ENCODE peak calls at places on chromosomes 3 and 15, in eight cellular contexts. O, Y, M, R, G, C, L and I are unnamed samples.
A peak's percentile ranks its signal among the peaks of the same experiment; 100 is the strongest.

GRCh38 chr3:126442849-126443229 is 32.9 kb downstream of the ZXDC start:
- DNase-seq in R (no peak), G (no peak), C (no peak), O (no peak), M (no peak), Y (no peak), L (peak; percentile 22), I (no peak)

GRCh38 chr3:39146083-39146501 is 7.3 kb downstream of the CSRNP1 start:
- DNase-seq in G (peak; percentile 79), L (peak; percentile 29), R (no peak), O (peak; percentile 28), M (peak; percentile 63), Y (peak; percentile 83), C (peak; percentile 62), I (no peak)

GRCh38 chr15:90001683-90002427 is 731 bp downstream of the ZNF710 start:
- DNase-seq in O (peak; percentile 82), G (peak; percentile 80), R (peak; percentile 65), M (peak; percentile 72), C (peak; percentile 79), L (peak; percentile 76), Y (peak; percentile 58), I (peak; percentile 74)

GRCh38 chr3:195892355-195893120 is 15.8 kb downstream of the TNK2 start:
- DNase-seq in O (peak; percentile 78), C (peak; percentile 76), R (no peak), M (peak; percentile 59), L (no peak), G (peak; percentile 38), Y (peak; percentile 31), I (no peak)

GRCh38 chr3:23174426-23175039 is 28.6 kb upstream of the UBE2E2 start:
- DNase-seq in R (no peak), M (no peak), O (no peak), G (no peak), C (no peak), Y (no peak), L (peak; percentile 48), I (no peak)

GRCh38 chr3:25603703-25604102 is 61.0 kb downstream of the TOP2B start:
- DNase-seq in O (no peak), Y (peak; percentile 34), R (no peak), G (no peak), L (no peak), M (peak; percentile 39), C (peak; percentile 47), I (no peak)

GRCh38 chr3:115615451-115615850 is 7.9 kb upstream of the GAP43 start:
- DNase-seq in G (no peak), C (no peak), L (no peak), O (no peak), R (no peak), M (no peak), Y (no peak), I (no peak)

GRCh38 chr3:120706950-120707349 is 24.9 kb upstream of the HGD start:
- DNase-seq in O (no peak), R (no peak), G (no peak), Y (no peak), C (no peak), M (no peak), L (no peak), I (no peak)

GRCh38 chr15:56798639-56799038 is 65.3 kb upstream of the ZNF280D start:
- DNase-seq in G (no peak), O (no peak), C (no peak), R (no peak), Y (no peak), L (no peak), M (no peak), I (no peak)

GRCh38 chr3:27043328-27043956 is 325.7 kb downstream of the NEK10 start:
- DNase-seq in M (no peak), L (no peak), G (no peak), C (no peak), R (no peak), O (no peak), Y (no peak), I (no peak)

GRCh38 chr3:171129827-171130226 is 103.3 kb upstream of the SLC2A2 start:
- DNase-seq in M (no peak), R (no peak), Y (no peak), C (no peak), O (no peak), G (no peak), L (no peak), I (no peak)

GRCh38 chr3:138890555-138891187 is 55.9 kb upstream of the PIK3CB start:
- DNase-seq in O (no peak), L (no peak), Y (peak; percentile 2), M (peak; percentile 38), G (no peak), R (no peak), C (no peak), I (no peak)

GRCh38 chr3:184230603-184231528 is 1.5 kb downstream of the VWA5B2 start:
- DNase-seq in C (no peak), G (peak; percentile 33), R (no peak), O (no peak), Y (no peak), L (peak; percentile 57), M (peak; percentile 53), I (no peak)

GRCh38 chr3:192700885-192701284 is 26.5 kb downstream of the FGF12 start:
- DNase-seq in R (no peak), G (no peak), O (no peak), M (no peak), Y (no peak), L (no peak), C (no peak), I (no peak)

GRCh38 chr3:126491221-126492013 is 15.7 kb upstream of the ZXDC start:
- DNase-seq in Y (no peak), L (no peak), M (no peak), C (no peak), R (no peak), O (no peak), G (no peak), I (no peak)

GRCh38 chr15:49847436-49847835 is 226.6 kb downstream of the DTWD1 start:
- DNase-seq in M (no peak), O (no peak), R (no peak), G (no peak), L (no peak), Y (no peak), C (no peak), I (no peak)

GRCh38 chr15:88664151-88664778 is 25.4 kb downstream of the ISG20 start:
- DNase-seq in G (no peak), M (peak; percentile 28), R (peak; percentile 66), Y (no peak), O (no peak), C (no peak), L (no peak), I (peak; percentile 74)

GRCh38 chr3:140378571-140379340 is 299.1 kb upstream of the TRIM42 start:
- DNase-seq in Y (peak; percentile 31), O (no peak), M (no peak), G (no peak), L (no peak), R (no peak), C (no peak), I (no peak)

GRCh38 chr3:105354429-105354828 is 12.3 kb upstream of the ALCAM start:
- DNase-seq in R (no peak), Y (no peak), G (no peak), O (no peak), L (peak; percentile 59), M (no peak), C (no peak), I (no peak)

DNA sequence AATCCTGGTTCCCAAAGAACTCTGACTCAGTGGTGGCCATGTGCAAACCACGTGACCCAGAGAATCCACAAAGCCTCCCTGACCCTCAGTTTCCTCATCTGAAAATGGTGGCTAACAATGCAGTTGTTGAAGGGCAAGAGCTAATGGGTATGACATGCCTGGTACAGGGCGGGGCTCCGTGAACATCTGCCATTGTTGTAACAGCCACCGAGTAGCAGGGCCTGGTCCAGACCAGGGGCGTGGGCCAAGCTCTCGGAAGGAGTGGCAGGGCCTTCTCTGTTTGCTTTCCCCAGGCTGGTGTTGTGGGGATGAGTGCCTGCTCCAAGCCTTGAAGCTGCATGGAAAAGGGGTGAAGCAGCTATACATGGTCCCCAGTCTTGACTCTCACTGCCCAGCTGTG is 13.4 kb downstream of the MAPKAPK3 start:
- DNase-seq in M (no peak), Y (no peak), L (no peak), O (no peak), G (no peak), R (no peak), C (no peak), I (no peak)
- H3K4me1 ChIP-seq in M (no peaks in the 10 kb centered on the region), Y (peaks cover 34% of the 10 kb centered on the region), L (no peaks in the 10 kb centered on the region), O (no peaks in the 10 kb centered on the region), G (no peaks in the 10 kb centered on the region), R (peaks cover 68% of the 10 kb centered on the region), C (peaks cover 88% of the 10 kb centered on the region), I (peaks cover 82% of the 10 kb centered on the region)

DNA sequence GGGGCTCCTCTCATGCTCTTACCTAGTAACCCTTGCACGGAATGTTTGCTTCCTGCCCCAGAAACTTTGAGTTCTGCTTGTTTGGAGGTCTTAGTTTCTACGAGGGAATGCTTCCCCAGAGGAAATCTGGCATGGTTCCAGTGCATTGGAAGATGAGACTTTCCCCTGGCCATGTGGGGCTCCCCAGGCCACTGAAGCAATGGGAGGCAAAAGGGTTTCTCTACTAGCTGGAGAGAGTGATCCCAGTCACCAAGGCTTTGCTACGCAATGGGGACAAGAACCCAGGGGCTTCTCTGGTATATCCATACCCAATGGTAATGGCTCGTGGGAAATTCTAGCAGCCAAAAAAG is 44.2 kb upstream of the RPL32 start:
- DNase-seq in L (no peak), Y (no peak), R (no peak), O (no peak), M (no peak), G (no peak), C (no peak), I (no peak)
- H3K4me1 ChIP-seq in L (no peaks in the 10 kb centered on the region), Y (peaks cover 8% of the 10 kb centered on the region), R (peaks cover 15% of the 10 kb centered on the region), O (no peaks in the 10 kb centered on the region), M (no peaks in the 10 kb centered on the region), G (no peaks in the 10 kb centered on the region), C (no peaks in the 10 kb centered on the region), I (peaks cover 16% of the 10 kb centered on the region)

DNA sequence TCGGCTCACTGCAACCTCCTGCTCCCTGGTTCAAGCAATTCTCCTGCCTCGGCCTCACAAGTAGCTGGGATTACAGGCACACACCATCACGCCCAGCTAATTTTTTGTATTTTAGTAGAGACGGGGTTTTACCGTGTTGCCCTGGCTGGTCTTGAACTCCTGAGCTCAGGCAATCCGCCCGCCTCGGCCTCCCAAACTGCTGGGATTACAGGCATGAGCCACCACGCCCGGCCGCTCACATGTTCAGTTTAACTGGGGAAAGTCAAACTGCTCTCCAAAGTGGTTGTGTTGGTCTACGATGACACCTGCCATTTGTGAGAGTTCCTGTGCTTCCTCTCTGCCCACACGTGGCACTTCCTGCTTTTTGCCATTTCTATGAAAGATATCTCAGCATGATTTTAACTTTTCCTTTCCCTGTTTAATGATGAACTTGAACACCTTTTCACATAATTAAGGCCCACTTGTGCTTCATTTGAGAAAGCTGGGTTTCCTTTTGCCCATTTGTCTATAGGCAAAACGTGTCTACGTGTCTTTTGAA is 877 bp upstream of the GP5 start:
- DNase-seq in R (no peak), Y (no peak), G (no peak), M (no peak), O (no peak), L (no peak), C (no peak), I (no peak)
- H3K4me1 ChIP-seq in R (peaks cover 30% of the 10 kb centered on the region), Y (peaks cover 10% of the 10 kb centered on the region), G (no peaks in the 10 kb centered on the region), M (peaks cover 21% of the 10 kb centered on the region), O (peaks cover 20% of the 10 kb centered on the region), L (peaks cover 2% of the 10 kb centered on the region), C (peaks cover 23% of the 10 kb centered on the region), I (peaks cover 27% of the 10 kb centered on the region)

GRCh38 chr3:10737785-10738184 is 78.2 kb upstream of the SLC6A11 start:
- DNase-seq in C (no peak), G (no peak), Y (no peak), R (no peak), O (no peak), L (no peak), M (no peak), I (no peak)
- H3K4me1 ChIP-seq in C (no peaks in the 10 kb centered on the region), G (peaks cover 3% of the 10 kb centered on the region), Y (no peaks in the 10 kb centered on the region), R (peaks cover 8% of the 10 kb centered on the region), O (no peaks in the 10 kb centered on the region), L (no peaks in the 10 kb centered on the region), M (peaks cover 6% of the 10 kb centered on the region), I (peaks cover 4% of the 10 kb centered on the region)